ENCODE peak calls at places on chromosomes 7 and 10, in nine cellular contexts. E is stimulated activated CD4-positive, alpha-beta T cell treated with anti-CD3 and anti-CD28 coated beads, TNF-alpha, amount 100 ng/mL, for 1 hour; Q is dorsolateral prefrontal cortex; F is heart left ventricle; L is NCI-H1436 treated with DMSO at 0.1 percent for 48 hours; O is ureter; X is posterior cingulate gyrus; J is activated CD8-positive, alpha-beta memory T cell treated with anti-CD3 and anti-CD28 coated beads for 24 hours; M is fibroblast of pulmonary artery. P is an unnamed sample.

GRCh38 chr7:25820432-25821040 is 331.5 kb upstream of the NFE2L3 start:
- DNase-seq in E (no peak), Q (no peak), F (no peak), L (no peak), O (no peak), X (no peak), J (no peak), M (no peak), P (no peak)

GRCh38 chr7:158581440-158582088 is 6.1 kb downstream of the PTPRN2 start:
- DNase-seq in E (no peak), Q (no peak), F (no peak), L (peak), O (no peak), X (no peak), J (no peak), M (no peak), P (no peak)

GRCh38 chr10:71323407-71323806 is 4.3 kb downstream of the SLC29A3 start:
- DNase-seq in E (no peak), Q (no peak), F (no peak), L (no peak), O (no peak), X (no peak), J (no peak), M (peak), P (no peak)

GRCh38 chr10:87671416-87671815 is 11.7 kb downstream of the PAPSS2 start:
- DNase-seq in E (no peak), Q (no peak), F (no peak), L (no peak), O (no peak), X (no peak), J (no peak), M (no peak), P (no peak)

GRCh38 chr10:98673156-98673765 is 226.5 kb upstream of the HPS1 start:
- DNase-seq in E (no peak), Q (no peak), F (no peak), L (no peak), O (no peak), X (no peak), J (no peak), M (no peak), P (no peak)

GRCh38 chr10:32970910-32971309 is 12.9 kb upstream of the ITGB1 start:
- DNase-seq in E (no peak), Q (no peak), F (no peak), L (no peak), O (no peak), X (no peak), J (no peak), M (no peak), P (no peak)

GRCh38 chr10:97367126-97367649 is 32.7 kb upstream of the FRAT2 start:
- DNase-seq in E (no peak), Q (no peak), F (no peak), L (no peak), O (no peak), X (no peak), J (no peak), M (no peak), P (no peak)

GRCh38 chr7:95863623-95864022 is 91.3 kb downstream of the DYNC1I1 start:
- DNase-seq in E (no peak), Q (no peak), F (no peak), L (no peak), O (no peak), X (no peak), J (no peak), M (no peak), P (no peak)

GRCh38 chr10:51439645-51440044 is 259.8 kb downstream of the CSTF2T start:
- DNase-seq in E (no peak), Q (no peak), F (no peak), L (no peak), O (no peak), X (no peak), J (no peak), M (no peak), P (no peak)

GRCh38 chr10:71990706-71991269 is 26.6 kb downstream of the CHST3 start:
- DNase-seq in E (no peak), Q (peak), F (no peak), L (no peak), O (no peak), X (no peak), J (no peak), M (no peak), P (no peak)

GRCh38 chr10:5412277-5412941 is at the start of gene NET1:
- DNase-seq in E (peak), Q (peak), F (peak), L (peak), O (peak), X (peak), J (peak), M (peak), P (peak)

P was measured in stromal cell of bone marrow.